ENCODE peak calls at places on chromosomes 3 and 15, in nine cellular contexts. V is GM23248; I is CD8-positive, alpha-beta T cell; B is CD4-positive, CD25-positive, alpha-beta regulatory T cell; C is fibroblast of lung; L is mucosa of descending colon; S is heart left ventricle; J is esophagus squamous epithelium; T is stomach. M is an unnamed sample.
A peak's percentile ranks its signal among the peaks of the same experiment; 100 is the strongest.

GRCh38 chr3:79414035-79414434 is 353.8 kb downstream of the ROBO1 start:
- DNase-seq in J (no peak), S (no peak), I (no peak), L (no peak), C (no peak), B (no peak), V (no peak), T (no peak), M (no peak)

GRCh38 chr3:159773706-159774105 is 214.9 kb upstream of the IL12A start:
- DNase-seq in S (no peak), J (no peak), C (no peak), I (no peak), T (no peak), L (no peak), B (no peak), V (no peak), M (no peak)

GRCh38 chr15:39743611-39744010 is 39.0 kb downstream of the FSIP1 start:
- DNase-seq in C (peak; percentile 11), B (no peak), J (no peak), L (no peak), V (no peak), T (no peak), S (no peak), I (no peak), M (no peak)

GRCh38 chr3:139668332-139668731 is 9.4 kb downstream of the NMNAT3 start:
- DNase-seq in T (no peak), C (no peak), V (no peak), L (no peak), S (no peak), I (no peak), J (no peak), B (no peak), M (no peak)

GRCh38 chr3:119098620-119099222 is 47.2 kb upstream of the TEX55 start:
- DNase-seq in T (no peak), V (peak; percentile 59), J (no peak), I (peak; percentile 11), S (no peak), C (peak; percentile 13), B (peak; percentile 40), L (no peak), M (no peak)

GRCh38 chr3:100107227-100107626 is 7.1 kb downstream of the FILIP1L start:
- DNase-seq in T (no peak), L (no peak), B (no peak), J (no peak), V (no peak), S (no peak), I (no peak), C (peak; percentile 71), M (peak; percentile 13)

GRCh38 chr15:56982987-56983386 is 64.5 kb downstream of the TCF12 start:
- DNase-seq in T (no peak), S (no peak), J (no peak), V (no peak), L (no peak), C (no peak), I (no peak), B (no peak), M (no peak)

GRCh38 chr15:89576417-89576773 is 1.1 kb downstream of the TICRR start:
- DNase-seq in L (no peak), J (no peak), B (no peak), I (no peak), S (no peak), V (peak; percentile 45), T (no peak), C (no peak), M (no peak)

GRCh38 chr3:374459-374858 is 177.9 kb downstream of the CHL1 start:
- DNase-seq in S (no peak), B (no peak), V (no peak), T (no peak), I (no peak), J (no peak), C (no peak), L (no peak), M (no peak)

GRCh38 chr3:81550415-81550814 is 211.0 kb downstream of the GBE1 start:
- DNase-seq in B (no peak), L (no peak), J (no peak), S (no peak), C (peak; percentile 53), V (peak; percentile 75), T (no peak), I (no peak), M (peak; percentile 64)

DNA sequence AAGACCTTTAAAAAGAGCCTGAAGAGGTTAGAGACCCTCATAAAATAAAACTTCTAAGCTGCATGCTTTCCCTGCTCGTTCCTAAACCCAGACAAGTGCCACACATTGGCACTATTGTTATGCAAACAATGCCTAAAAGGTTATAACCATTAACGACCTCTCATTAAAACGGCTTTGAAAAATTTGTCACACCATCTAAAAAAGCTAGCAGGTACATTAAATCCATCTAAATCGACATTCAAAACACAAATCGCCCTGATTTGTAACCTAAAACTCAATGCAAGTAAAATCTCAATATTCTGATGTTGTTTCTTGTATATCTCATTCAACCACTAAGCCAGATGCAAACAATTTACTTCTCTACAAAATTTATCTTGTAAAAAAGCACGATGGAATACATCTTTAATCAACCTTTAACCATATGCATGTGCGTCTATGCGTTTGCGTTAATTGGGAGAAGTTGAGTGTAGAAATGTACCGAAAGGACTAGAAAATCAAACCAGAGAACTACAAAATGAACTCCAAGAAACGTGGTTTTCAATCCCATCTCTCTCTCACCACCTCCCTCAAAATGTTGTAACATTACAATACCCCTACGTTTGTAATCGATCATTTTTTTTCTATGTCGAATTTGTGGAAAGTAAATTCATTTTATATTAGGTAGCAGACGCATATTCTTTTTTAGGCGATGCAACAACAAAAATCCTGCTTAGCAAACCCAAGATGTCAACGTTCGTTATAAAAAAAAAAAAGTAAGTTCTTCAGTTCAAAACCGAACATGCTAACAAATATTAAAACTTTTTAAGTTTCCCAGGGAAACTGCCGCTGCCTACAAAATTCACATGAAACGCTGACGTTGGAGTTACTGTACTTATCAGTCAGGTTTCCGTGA is 1.1 kb downstream of the ALDH1A2 start:
- DNase-seq in B (no peak), J (no peak), L (no peak), V (peak; percentile 12), C (no peak), S (no peak), T (no peak), I (no peak), M (no peak)
- H3K4me3 ChIP-seq in B (no peak overlapping the region), J (peak overlapping the region; percentile 64), L (no peak overlapping the region), V (no peak overlapping the region), C (no peak overlapping the region), S (peak overlapping the region; percentile 73), T (no peak overlapping the region), I (no peak overlapping the region), M (no peak overlapping the region)

DNA sequence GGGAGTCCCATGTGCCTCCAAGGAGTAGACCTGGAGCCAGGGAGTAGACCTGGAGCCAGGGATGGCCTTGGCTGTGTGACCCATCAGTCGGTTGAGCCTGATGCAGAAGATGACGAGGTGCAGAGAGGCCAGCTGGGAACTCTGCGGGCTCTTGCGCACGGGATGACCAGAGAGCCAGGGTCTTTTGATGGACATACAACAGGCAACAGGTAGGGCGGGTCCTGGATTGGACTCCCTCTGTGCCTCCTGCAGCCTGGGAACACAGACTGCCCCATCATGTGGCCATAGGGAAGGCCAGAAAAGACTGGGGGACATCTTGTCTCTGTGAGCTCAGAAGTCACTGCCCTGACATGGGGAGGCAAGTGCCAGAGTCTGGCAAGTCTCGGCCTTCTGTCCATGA is 67.5 kb upstream of the RPL32 start:
- DNase-seq in B (no peak), C (no peak), T (no peak), J (no peak), I (no peak), L (no peak), S (no peak), V (no peak), M (no peak)
- H3K36me3 ChIP-seq in B (peaks cover 97% of the 10 kb centered on the region), C (peaks cover 12% of the 10 kb centered on the region), T (peaks cover 99% of the 10 kb centered on the region), J (peaks cover 17% of the 10 kb centered on the region), I (peaks cover 77% of the 10 kb centered on the region), L (no peaks in the 10 kb centered on the region), S (peaks cover 99% of the 10 kb centered on the region), V (no peaks in the 10 kb centered on the region), M (no peaks in the 10 kb centered on the region)

GRCh38 chr3:177746259-177747021 is 549.2 kb upstream of the TBL1XR1 start:
- DNase-seq in B (peak; percentile 1), T (no peak), S (no peak), V (no peak), I (no peak), J (no peak), C (peak; percentile 86), L (no peak), M (no peak)
- H3K9me3 ChIP-seq in B (no peaks in the 10 kb centered on the region), T (no peaks in the 10 kb centered on the region), S (no peaks in the 10 kb centered on the region), V (no peaks in the 10 kb centered on the region), I (no peaks in the 10 kb centered on the region), J (no peaks in the 10 kb centered on the region), C (no peaks in the 10 kb centered on the region), L (no peaks in the 10 kb centered on the region), M (no peaks in the 10 kb centered on the region)

GRCh38 chr3:25151497-25151896 is 276.6 kb upstream of the RARB start:
- DNase-seq in B (no peak), T (no peak), C (peak; percentile 43), J (no peak), S (no peak), I (no peak), V (no peak), L (no peak), M (no peak)
- H3K4me3 ChIP-seq in B (no peak overlapping the region), T (no peak overlapping the region), C (no peak overlapping the region), J (peak overlapping the region; percentile 54), S (peak overlapping the region; percentile 31), I (no peak overlapping the region), V (no peak overlapping the region), L (no peak overlapping the region), M (peak overlapping the region; percentile 4)

DNA sequence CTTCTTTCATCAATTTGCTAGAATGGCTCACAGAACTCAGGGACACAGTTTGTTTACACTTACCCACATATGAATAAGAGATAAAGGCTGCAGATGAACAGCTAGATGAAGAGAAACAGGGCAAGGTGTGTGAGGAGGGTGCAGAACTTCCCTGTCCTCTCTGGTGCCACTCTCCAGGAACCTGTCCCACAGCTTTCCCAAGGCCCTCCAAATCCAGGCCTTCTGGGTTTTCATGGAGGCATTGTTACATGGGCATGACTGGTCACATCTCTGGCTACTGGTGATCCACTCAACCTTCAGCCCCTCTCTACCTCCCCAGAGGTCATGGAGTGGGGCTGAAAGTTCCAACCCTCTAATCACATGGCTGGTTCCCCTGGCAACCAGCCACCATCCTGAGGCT is 73.6 kb downstream of the ITGB5 start:
- DNase-seq in C (no peak), S (no peak), B (no peak), T (no peak), J (no peak), V (no peak), L (no peak), I (no peak), M (no peak)
- H3K36me3 ChIP-seq in C (peaks cover 3% of the 10 kb centered on the region), S (peaks cover 50% of the 10 kb centered on the region), B (no peaks in the 10 kb centered on the region), T (peaks cover 20% of the 10 kb centered on the region), J (peaks cover 3% of the 10 kb centered on the region), V (peaks cover 12% of the 10 kb centered on the region), L (no peaks in the 10 kb centered on the region), I (no peaks in the 10 kb centered on the region), M (peaks cover 6% of the 10 kb centered on the region)

M was measured in MG63.